ENCODE peak calls at places on chromosomes 16 and 17, in four cellular contexts. One of them, this sample, is unnamed.
A peak's percentile ranks its signal among the peaks of the same experiment; 100 is the strongest.

GRCh38 chr17:51427259-51428255 is 167.2 kb downstream of the UTP18 start:
- DNase-seq in lung: no peak
- DNase-seq in OCI-LY7: no peak
- DNase-seq in RWPE1: no peak
- DNase-seq in this sample: no peak

GRCh38 chr17:82489117-82489516 is 30.4 kb upstream of the FOXK2 start:
- DNase-seq in OCI-LY7: no peak
- DNase-seq in RWPE1: no peak
- DNase-seq in lung: no peak
- DNase-seq in this sample: no peak

GRCh38 chr16:85286970-85287814 is 174.9 kb upstream of the CIBAR2 start:
- DNase-seq in RWPE1: no peak
- DNase-seq in OCI-LY7: no peak
- DNase-seq in lung: peak; percentile 36
- DNase-seq in this sample: peak; percentile 92

GRCh38 chr17:75720656-75721462 is at the start of gene ITGB4:
- DNase-seq in RWPE1: peak; percentile 92
- DNase-seq in OCI-LY7: peak; percentile 75
- DNase-seq in lung: peak; percentile 78
- DNase-seq in this sample: no peak

GRCh38 chr17:50884354-50885311 is 18.5 kb upstream of the TOB1 start:
- DNase-seq in RWPE1: peak; percentile 25
- DNase-seq in OCI-LY7: no peak
- DNase-seq in lung: no peak
- DNase-seq in this sample: no peak

GRCh38 chr17:43142153-43142552 is 17.0 kb upstream of the BRCA1 start:
- DNase-seq in lung: no peak
- DNase-seq in OCI-LY7: no peak
- DNase-seq in RWPE1: no peak
- DNase-seq in this sample: no peak

GRCh38 chr16:80199614-80200013 is 341.2 kb upstream of the DYNLRB2 start:
- DNase-seq in lung: no peak
- DNase-seq in RWPE1: no peak
- DNase-seq in OCI-LY7: no peak
- DNase-seq in this sample: no peak

GRCh38 chr16:23905027-23905426 is 69.2 kb downstream of the PRKCB start:
- DNase-seq in lung: no peak
- DNase-seq in OCI-LY7: no peak
- DNase-seq in RWPE1: peak; percentile 60
- DNase-seq in this sample: no peak

GRCh38 chr17:40298726-40299125 is 10.3 kb upstream of the RARA start:
- DNase-seq in RWPE1: no peak
- DNase-seq in OCI-LY7: no peak
- DNase-seq in lung: no peak
- DNase-seq in this sample: no peak

GRCh38 chr17:15442316-15443185 is 24.9 kb downstream of the CDRT4 start:
- DNase-seq in OCI-LY7: no peak
- DNase-seq in lung: no peak
- DNase-seq in RWPE1: no peak
- DNase-seq in this sample: no peak

GRCh38 chr17:74603032-74603635 is 11.1 kb upstream of the CD300LD start:
- DNase-seq in RWPE1: no peak
- DNase-seq in OCI-LY7: no peak
- DNase-seq in lung: no peak
- DNase-seq in this sample: peak; percentile 50

GRCh38 chr16:29899516-29900101 is at the start of gene SEZ6L2:
- DNase-seq in lung: peak; percentile 79
- DNase-seq in RWPE1: peak; percentile 97
- DNase-seq in OCI-LY7: no peak
- DNase-seq in this sample: peak; percentile 91

GRCh38 chr17:28738680-28739384 is 5.0 kb upstream of the TRAF4 start:
- DNase-seq in OCI-LY7: peak; percentile 88
- DNase-seq in RWPE1: no peak
- DNase-seq in lung: no peak
- DNase-seq in this sample: no peak

GRCh38 chr16:79097781-79098180 is 502.8 kb downstream of the MAF start:
- DNase-seq in OCI-LY7: no peak
- DNase-seq in lung: no peak
- DNase-seq in RWPE1: no peak
- DNase-seq in this sample: no peak

GRCh38 chr16:17970816-17971291 is 365.7 kb downstream of the NPIPA8 start:
- DNase-seq in lung: no peak
- DNase-seq in RWPE1: no peak
- DNase-seq in OCI-LY7: no peak
- DNase-seq in this sample: no peak

DNA sequence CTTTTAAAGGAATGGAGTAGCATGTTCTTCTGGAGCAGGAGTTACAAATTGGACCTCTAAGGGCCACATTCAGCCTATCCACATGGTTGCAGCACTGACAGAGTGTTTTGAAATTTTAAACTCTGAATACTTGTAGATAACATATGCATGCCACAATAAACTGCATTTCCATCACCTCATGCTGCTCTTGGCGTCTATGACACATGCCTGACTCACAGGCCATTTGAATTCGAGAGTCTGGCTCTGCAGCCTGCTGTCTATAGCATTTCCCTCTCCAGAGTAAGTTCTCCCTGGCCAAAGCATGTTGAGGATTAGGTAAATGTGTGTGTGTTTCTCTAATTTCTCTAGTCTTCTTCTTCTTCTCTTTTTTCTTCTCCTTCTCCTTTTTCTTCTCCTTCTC is 28.7 kb upstream of the MYOCD start:
- DNase-seq in lung: no peak
- DNase-seq in OCI-LY7: no peak
- DNase-seq in RWPE1: peak; percentile 20
- DNase-seq in this sample: no peak
- TF ChIP-seq CTCF in lung: no peak
- TF ChIP-seq CTCF in OCI-LY7: no peak
- TF ChIP-seq CTCF in RWPE1: no peak
- TF ChIP-seq CTCF in this sample: no peak

GRCh38 chr17:42050360-42051012 is at the start of gene C17orf113:
- DNase-seq in lung: peak; percentile 56
- DNase-seq in OCI-LY7: no peak
- DNase-seq in RWPE1: peak; percentile 55
- DNase-seq in this sample: peak; percentile 80
- TF ChIP-seq CTCF in lung: peak; percentile 36
- TF ChIP-seq CTCF in OCI-LY7: peak; percentile 37
- TF ChIP-seq CTCF in RWPE1: peak; percentile 69
- TF ChIP-seq CTCF in this sample: peak; percentile 32

DNA sequence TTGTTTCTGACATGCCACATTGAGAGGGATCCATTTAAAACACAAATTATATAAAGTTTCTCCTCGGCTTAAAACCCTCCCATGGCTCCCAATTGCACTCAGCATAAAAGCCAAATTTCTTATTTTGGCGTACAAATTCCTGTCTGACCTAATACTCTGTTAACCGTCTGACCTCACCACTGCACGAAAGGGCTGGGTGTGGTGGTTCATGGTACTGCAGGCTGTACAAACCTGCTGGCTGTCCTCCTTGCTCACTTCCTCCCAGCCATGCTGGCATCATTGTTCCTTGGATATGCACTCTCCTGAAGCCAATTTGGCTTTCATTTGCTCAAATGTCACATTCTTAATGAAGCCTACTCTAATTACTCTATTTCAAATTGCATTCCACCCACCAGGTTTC is 301.6 kb upstream of the C16orf82 start:
- DNase-seq in RWPE1: no peak
- DNase-seq in lung: no peak
- DNase-seq in OCI-LY7: peak; percentile 10
- DNase-seq in this sample: peak; percentile 49
- TF ChIP-seq CTCF in RWPE1: no peak
- TF ChIP-seq CTCF in lung: no peak
- TF ChIP-seq CTCF in OCI-LY7: peak; percentile 53
- TF ChIP-seq CTCF in this sample: peak; percentile 78

GRCh38 chr17:18950944-18951905 is 740 bp upstream of the SLC5A10 start:
- DNase-seq in RWPE1: no peak
- DNase-seq in lung: no peak
- DNase-seq in OCI-LY7: no peak
- DNase-seq in this sample: no peak

GRCh38 chr17:18949566-18949965 is 2.4 kb upstream of the SLC5A10 start:
- DNase-seq in RWPE1: no peak
- DNase-seq in lung: no peak
- DNase-seq in OCI-LY7: no peak
- DNase-seq in this sample: no peak

GRCh38 chr17:18954321-18954720 is 2.4 kb downstream of the SLC5A10 start:
- DNase-seq in lung: no peak
- DNase-seq in RWPE1: no peak
- DNase-seq in OCI-LY7: no peak
- DNase-seq in this sample: no peak

GRCh38 chr17:18953231-18953728 is 1.3 kb downstream of the SLC5A10 start:
- DNase-seq in RWPE1: no peak
- DNase-seq in lung: no peak
- DNase-seq in OCI-LY7: no peak
- DNase-seq in this sample: no peak

DNA sequence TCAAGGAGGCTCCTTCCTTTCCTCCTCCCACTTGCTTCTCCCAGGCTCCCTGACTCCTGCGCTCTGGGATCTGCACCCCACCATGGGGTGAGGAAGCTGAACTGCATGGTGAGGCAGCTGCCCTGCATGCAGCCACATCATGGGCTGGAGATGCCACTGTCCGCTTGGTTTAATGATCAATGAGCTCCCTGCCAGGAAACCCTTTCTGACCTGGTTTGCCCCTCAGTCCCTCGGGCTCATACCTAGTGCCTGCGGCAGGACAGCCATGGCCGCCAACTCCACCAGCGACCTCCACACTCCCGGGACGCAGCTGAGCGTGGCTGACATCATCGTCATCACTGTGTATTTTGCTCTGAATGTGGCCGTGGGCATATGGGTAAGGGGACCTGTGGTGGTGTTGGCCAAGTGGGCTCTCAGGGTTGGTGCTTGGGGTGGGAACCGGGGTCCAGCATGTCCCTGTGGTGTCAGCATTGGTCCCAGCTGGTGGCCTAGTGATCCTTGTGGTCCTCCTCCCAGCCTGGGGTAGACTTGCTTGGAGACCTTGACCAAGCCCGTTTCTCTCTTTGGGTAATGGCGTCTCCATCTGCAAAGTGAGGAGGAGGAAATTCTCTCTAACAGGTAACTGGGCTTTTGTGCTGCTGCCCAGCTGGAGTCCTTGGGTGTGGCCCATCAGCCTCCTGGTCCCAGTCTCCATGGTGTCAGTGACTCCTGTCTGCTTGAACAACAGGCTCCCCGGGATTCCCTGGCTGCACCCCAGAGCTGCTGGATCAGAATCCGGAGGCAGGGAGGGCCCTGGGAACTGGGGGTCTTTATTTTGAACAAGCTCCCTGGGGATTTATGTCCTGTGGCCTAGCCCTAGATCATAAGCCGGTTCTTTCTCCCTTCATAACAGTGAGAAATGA is at the start of gene SLC5A10:
- DNase-seq in RWPE1: no peak
- DNase-seq in OCI-LY7: no peak
- DNase-seq in lung: no peak
- DNase-seq in this sample: no peak
- TF ChIP-seq CTCF in RWPE1: no peak
- TF ChIP-seq CTCF in OCI-LY7: peak; percentile 26
- TF ChIP-seq CTCF in lung: no peak
- TF ChIP-seq CTCF in this sample: peak; percentile 17

This sample was measured in glutamatergic neuron.